ENCODE peak calls at places on chromosome 15, in nine cellular contexts. I is ascending aorta, M is cardiac fibroblast, S is H9, H is tibial artery, Y is natural killer cell, E is AG09309, U is gastrocnemius medialis, G is GM10248. O is an unnamed sample.

GRCh38 chr15:51726302-51727073 is 11.0 kb downstream of the LYSMD2 start:
- DNase-seq in M (peak), E (peak), G (peak), U (peak), Y (no peak), S (peak), I (no peak), H (peak), O (no peak)

GRCh38 chr15:29919380-29919881 is 97.2 kb upstream of the TJP1 start:
- DNase-seq in U (no peak), S (no peak), H (no peak), E (no peak), Y (no peak), G (no peak), I (no peak), M (no peak), O (no peak)

GRCh38 chr15:20340331-20340811 is 201.2 kb downstream of the GOLGA6L6 start:
- DNase-seq in G (peak), I (no peak), E (no peak), Y (peak), S (peak), H (peak), U (peak), M (no peak), O (no peak)

GRCh38 chr15:89463113-89463512 is 33.3 kb downstream of the RHCG start:
- DNase-seq in S (no peak), M (no peak), E (no peak), I (no peak), Y (no peak), U (no peak), G (no peak), H (no peak), O (no peak)

GRCh38 chr15:50778089-50778488 is 12.6 kb upstream of the SPPL2A start:
- DNase-seq in E (no peak), G (no peak), M (no peak), Y (no peak), U (peak), H (no peak), S (no peak), I (no peak), O (no peak)

GRCh38 chr15:81889480-81889871 is 156.3 kb downstream of the MEX3B start:
- DNase-seq in E (no peak), S (no peak), I (no peak), U (no peak), Y (no peak), M (peak), H (no peak), G (no peak), O (no peak)

GRCh38 chr15:32870240-32871033 is 152.6 kb downstream of the GREM1 start:
- DNase-seq in H (no peak), G (peak), S (no peak), U (no peak), I (no peak), E (peak), Y (no peak), M (peak), O (peak)

GRCh38 chr15:64452988-64453688 is 7.2 kb upstream of the ZNF609 start:
- DNase-seq in Y (no peak), I (no peak), H (no peak), U (no peak), M (no peak), G (no peak), S (no peak), E (no peak), O (no peak)

GRCh38 chr15:67187351-67187854 is 67.1 kb downstream of the AAGAB start:
- DNase-seq in Y (no peak), M (no peak), G (no peak), U (peak), I (no peak), E (no peak), H (peak), S (no peak), O (no peak)
- TF ChIP-seq CTCF in Y (no peak), M (no peak), G (no peak), U (no peak), I (no peak), E (no peak), H (no peak), S (no peak), O (no peak)

GRCh38 chr15:49227602-49228001 is 57.6 kb downstream of the GALK2 start:
- DNase-seq in S (no peak), I (no peak), H (no peak), Y (no peak), M (no peak), G (no peak), U (no peak), E (no peak), O (no peak)
- TF ChIP-seq CTCF in S (no peak), I (no peak), H (no peak), Y (no peak), M (no peak), G (no peak), U (no peak), E (no peak), O (no peak)

GRCh38 chr15:59160880-59161593 is 45.6 kb upstream of the LDHAL6B start:
- DNase-seq in M (no peak), Y (no peak), I (no peak), H (no peak), E (no peak), S (peak), G (no peak), U (no peak), O (no peak)
- TF ChIP-seq CTCF in M (peak), Y (peak), I (peak), H (no peak), E (peak), S (peak), G (peak), U (no peak), O (peak)

GRCh38 chr15:85788796-85789495 is 5.8 kb downstream of the KLHL25 start:
- DNase-seq in Y (no peak), U (no peak), S (no peak), I (no peak), G (no peak), E (no peak), M (no peak), H (no peak), O (no peak)
- TF ChIP-seq CTCF in Y (no peak), U (no peak), S (no peak), I (no peak), G (no peak), E (no peak), M (no peak), H (no peak), O (no peak)

DNA sequence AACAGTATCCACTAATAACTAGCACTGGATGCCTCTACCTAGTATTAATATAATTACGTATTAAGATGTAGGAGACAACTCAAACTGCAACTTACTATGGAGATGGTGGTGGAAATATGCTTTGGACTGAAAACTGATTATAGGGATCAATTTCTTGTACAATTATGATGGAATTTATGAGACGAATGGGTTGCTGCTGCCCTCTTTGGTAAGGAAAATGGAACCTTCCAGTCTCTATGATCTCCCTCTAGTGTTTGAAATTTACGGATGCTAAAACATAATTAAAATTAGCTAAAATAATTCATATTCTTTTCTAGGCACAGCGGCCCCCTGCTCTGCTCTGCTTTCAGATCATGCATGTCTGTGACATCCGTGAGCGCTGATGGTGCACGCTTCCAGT is 132.3 kb downstream of the NR2F2 start:
- DNase-seq in H (no peak), I (no peak), Y (no peak), E (no peak), U (no peak), M (peak), G (no peak), S (no peak), O (no peak)
- TF ChIP-seq CTCF in H (no peak), I (no peak), Y (no peak), E (peak), U (no peak), M (no peak), G (no peak), S (no peak), O (peak)

GRCh38 chr15:39153718-39154117 is 427.2 kb upstream of the THBS1 start:
- DNase-seq in E (no peak), M (no peak), I (no peak), Y (no peak), U (no peak), H (no peak), S (no peak), G (no peak), O (no peak)

GRCh38 chr15:39154776-39155175 is 426.1 kb upstream of the THBS1 start:
- DNase-seq in E (no peak), Y (no peak), U (no peak), G (no peak), S (no peak), I (no peak), H (no peak), M (no peak), O (no peak)

GRCh38 chr15:39156166-39156565 is 424.7 kb upstream of the THBS1 start:
- DNase-seq in E (no peak), M (peak), G (no peak), I (no peak), Y (no peak), U (peak), H (peak), S (no peak), O (no peak)

GRCh38 chr15:39153058-39153457 is 427.8 kb upstream of the THBS1 start:
- DNase-seq in S (no peak), Y (no peak), E (no peak), M (no peak), G (no peak), H (no peak), I (no peak), U (no peak), O (no peak)

GRCh38 chr15:39154136-39154770 is 426.6 kb upstream of the THBS1 start:
- DNase-seq in Y (no peak), G (no peak), I (no peak), M (no peak), E (no peak), S (no peak), U (no peak), H (no peak), O (no peak)
- TF ChIP-seq CTCF in Y (no peak), G (no peak), I (no peak), M (peak), E (peak), S (peak), U (no peak), H (no peak), O (peak)

GRCh38 chr15:66966256-66966655 is 99.1 kb upstream of the SMAD3 start:
- DNase-seq in Y (no peak), S (no peak), M (no peak), I (no peak), U (no peak), H (no peak), G (no peak), E (no peak), O (no peak)
- TF ChIP-seq CTCF in Y (peak), S (peak), M (no peak), I (no peak), U (no peak), H (no peak), G (no peak), E (peak), O (no peak)

O was measured in AG09319.